ENCODE peak calls at places on chromosomes 5 and 9, in nine cellular contexts. One of them, this sample, is unnamed.

GRCh38 chr9:123111977-123112869 is 78.8 kb downstream of the GPR21 start:
- DNase-seq in epithelial cell of esophagus: peak; percentile 59
- DNase-seq in cardiac fibroblast: peak; percentile 18
- DNase-seq in right atrium auricular region: no peak
- DNase-seq in body of pancreas: no peak
- DNase-seq in psoas muscle: no peak
- DNase-seq in AG09309: no peak
- DNase-seq in breast epithelium: no peak
- DNase-seq in A549: no peak
- DNase-seq in this sample: no peak

GRCh38 chr5:76299592-76299991 is 103.5 kb upstream of the IQGAP2 start:
- DNase-seq in epithelial cell of esophagus: no peak
- DNase-seq in cardiac fibroblast: no peak
- DNase-seq in right atrium auricular region: no peak
- DNase-seq in body of pancreas: no peak
- DNase-seq in psoas muscle: no peak
- DNase-seq in AG09309: no peak
- DNase-seq in breast epithelium: no peak
- DNase-seq in A549: no peak
- DNase-seq in this sample: no peak

GRCh38 chr5:53929596-53929995 is 369.2 kb downstream of the NDUFS4 start:
- DNase-seq in epithelial cell of esophagus: no peak
- DNase-seq in cardiac fibroblast: no peak
- DNase-seq in right atrium auricular region: no peak
- DNase-seq in body of pancreas: no peak
- DNase-seq in psoas muscle: no peak
- DNase-seq in AG09309: no peak
- DNase-seq in breast epithelium: no peak
- DNase-seq in A549: no peak
- DNase-seq in this sample: no peak

GRCh38 chr9:126317513-126317912 is 9.1 kb upstream of the MVB12B start:
- DNase-seq in epithelial cell of esophagus: peak; percentile 28
- DNase-seq in cardiac fibroblast: no peak
- DNase-seq in right atrium auricular region: no peak
- DNase-seq in body of pancreas: no peak
- DNase-seq in psoas muscle: peak; percentile 65
- DNase-seq in AG09309: no peak
- DNase-seq in breast epithelium: no peak
- DNase-seq in A549: no peak
- DNase-seq in this sample: no peak

GRCh38 chr5:634191-634590 is 22.1 kb downstream of the CEP72 start:
- DNase-seq in epithelial cell of esophagus: no peak
- DNase-seq in cardiac fibroblast: no peak
- DNase-seq in right atrium auricular region: no peak
- DNase-seq in body of pancreas: no peak
- DNase-seq in psoas muscle: peak; percentile 19
- DNase-seq in AG09309: no peak
- DNase-seq in breast epithelium: no peak
- DNase-seq in A549: no peak
- DNase-seq in this sample: no peak

GRCh38 chr5:91225848-91226686 is 157.1 kb downstream of the ARRDC3 start:
- DNase-seq in epithelial cell of esophagus: peak; percentile 68
- DNase-seq in cardiac fibroblast: no peak
- DNase-seq in right atrium auricular region: no peak
- DNase-seq in body of pancreas: peak; percentile 68
- DNase-seq in psoas muscle: no peak
- DNase-seq in AG09309: no peak
- DNase-seq in breast epithelium: no peak
- DNase-seq in A549: no peak
- DNase-seq in this sample: no peak

GRCh38 chr5:115749016-115749415 is 67.4 kb downstream of the CDO1 start:
- DNase-seq in epithelial cell of esophagus: peak; percentile 60
- DNase-seq in cardiac fibroblast: no peak
- DNase-seq in right atrium auricular region: no peak
- DNase-seq in body of pancreas: no peak
- DNase-seq in psoas muscle: no peak
- DNase-seq in AG09309: no peak
- DNase-seq in breast epithelium: no peak
- DNase-seq in A549: no peak
- DNase-seq in this sample: no peak

GRCh38 chr9:137217276-137218211 is 4.5 kb downstream of the RNF208 start:
- DNase-seq in epithelial cell of esophagus: peak; percentile 87
- DNase-seq in cardiac fibroblast: no peak
- DNase-seq in right atrium auricular region: no peak
- DNase-seq in body of pancreas: peak; percentile 88
- DNase-seq in psoas muscle: peak; percentile 78
- DNase-seq in AG09309: no peak
- DNase-seq in breast epithelium: peak; percentile 86
- DNase-seq in A549: no peak
- DNase-seq in this sample: no peak

GRCh38 chr9:72274916-72275315 is 90.1 kb downstream of the ZFAND5 start:
- DNase-seq in epithelial cell of esophagus: peak; percentile 92
- DNase-seq in cardiac fibroblast: no peak
- DNase-seq in right atrium auricular region: no peak
- DNase-seq in body of pancreas: no peak
- DNase-seq in psoas muscle: no peak
- DNase-seq in AG09309: no peak
- DNase-seq in breast epithelium: no peak
- DNase-seq in A549: no peak
- DNase-seq in this sample: no peak

GRCh38 chr5:143605403-143606005 is 202.0 kb upstream of the NR3C1 start:
- DNase-seq in epithelial cell of esophagus: no peak
- DNase-seq in cardiac fibroblast: peak; percentile 40
- DNase-seq in right atrium auricular region: no peak
- DNase-seq in body of pancreas: no peak
- DNase-seq in psoas muscle: no peak
- DNase-seq in AG09309: no peak
- DNase-seq in breast epithelium: no peak
- DNase-seq in A549: no peak
- DNase-seq in this sample: no peak

GRCh38 chr5:125005287-125005686 is 258.8 kb upstream of the ZNF608 start:
- DNase-seq in epithelial cell of esophagus: no peak
- DNase-seq in cardiac fibroblast: no peak
- DNase-seq in right atrium auricular region: no peak
- DNase-seq in body of pancreas: no peak
- DNase-seq in psoas muscle: no peak
- DNase-seq in AG09309: no peak
- DNase-seq in breast epithelium: no peak
- DNase-seq in A549: no peak
- DNase-seq in this sample: no peak

GRCh38 chr5:176693477-176693851 is 46.2 kb downstream of the TSPAN17 start:
- DNase-seq in epithelial cell of esophagus: peak; percentile 13
- DNase-seq in cardiac fibroblast: peak; percentile 24
- DNase-seq in right atrium auricular region: no peak
- DNase-seq in body of pancreas: no peak
- DNase-seq in psoas muscle: no peak
- DNase-seq in AG09309: no peak
- DNase-seq in breast epithelium: no peak
- DNase-seq in A549: no peak
- DNase-seq in this sample: no peak

GRCh38 chr9:129626944-129627297 is 958 bp downstream of the NTMT1 start:
- DNase-seq in epithelial cell of esophagus: no peak
- DNase-seq in cardiac fibroblast: peak; percentile 78
- DNase-seq in right atrium auricular region: no peak
- DNase-seq in body of pancreas: no peak
- DNase-seq in psoas muscle: no peak
- DNase-seq in AG09309: no peak
- DNase-seq in breast epithelium: no peak
- DNase-seq in A549: no peak
- DNase-seq in this sample: peak; percentile 78
- H3K4me3 ChIP-seq in epithelial cell of esophagus: peak overlapping the region; percentile 90
- H3K4me3 ChIP-seq in cardiac fibroblast: peak overlapping the region; percentile 89
- H3K4me3 ChIP-seq in right atrium auricular region: peak overlapping the region; percentile 59
- H3K4me3 ChIP-seq in body of pancreas: peak overlapping the region; percentile 60
- H3K4me3 ChIP-seq in psoas muscle: peak overlapping the region; percentile 76
- H3K4me3 ChIP-seq in AG09309: peak overlapping the region; percentile 97
- H3K4me3 ChIP-seq in breast epithelium: peak overlapping the region; percentile 67
- H3K4me3 ChIP-seq in A549: peak overlapping the region; percentile 69
- H3K4me3 ChIP-seq in this sample: peak overlapping the region; percentile 69

DNA sequence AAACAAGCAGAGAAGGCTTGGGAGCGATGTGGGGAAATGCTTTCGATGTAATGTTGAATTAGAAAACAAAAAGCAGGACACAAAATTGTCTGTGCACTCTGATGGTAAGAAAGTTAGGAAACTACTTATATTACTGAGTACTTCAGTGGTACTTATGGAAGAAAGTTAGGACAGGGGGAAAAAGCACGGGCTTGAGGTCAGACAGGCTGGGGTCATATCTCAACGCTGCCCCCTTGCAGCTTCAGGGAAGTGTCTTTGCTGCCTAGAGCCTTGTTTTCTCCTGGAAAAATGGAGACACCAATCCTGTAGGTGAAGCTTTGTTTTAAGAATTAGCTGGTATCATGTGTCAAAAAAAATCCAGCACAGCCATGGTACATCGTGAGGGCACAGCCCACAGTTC is 23.0 kb downstream of the NEURL1B start:
- DNase-seq in epithelial cell of esophagus: no peak
- DNase-seq in cardiac fibroblast: no peak
- DNase-seq in right atrium auricular region: no peak
- DNase-seq in body of pancreas: no peak
- DNase-seq in psoas muscle: no peak
- DNase-seq in AG09309: no peak
- DNase-seq in breast epithelium: no peak
- DNase-seq in A549: no peak
- DNase-seq in this sample: no peak
- TF ChIP-seq CTCF in epithelial cell of esophagus: no peak
- TF ChIP-seq CTCF in cardiac fibroblast: no peak
- TF ChIP-seq CTCF in right atrium auricular region: no peak
- TF ChIP-seq CTCF in body of pancreas: no peak
- TF ChIP-seq CTCF in psoas muscle: no peak
- TF ChIP-seq CTCF in AG09309: no peak
- TF ChIP-seq CTCF in breast epithelium: no peak
- TF ChIP-seq CTCF in A549: no peak
- TF ChIP-seq CTCF in this sample: no peak

GRCh38 chr9:111874500-111874899 is 22.1 kb upstream of the UGCG start:
- DNase-seq in epithelial cell of esophagus: peak; percentile 87
- DNase-seq in cardiac fibroblast: no peak
- DNase-seq in right atrium auricular region: no peak
- DNase-seq in body of pancreas: no peak
- DNase-seq in psoas muscle: no peak
- DNase-seq in AG09309: no peak
- DNase-seq in breast epithelium: no peak
- DNase-seq in A549: no peak
- DNase-seq in this sample: no peak

GRCh38 chr9:111876179-111876578 is 20.4 kb upstream of the UGCG start:
- DNase-seq in epithelial cell of esophagus: peak; percentile 48
- DNase-seq in cardiac fibroblast: no peak
- DNase-seq in right atrium auricular region: no peak
- DNase-seq in body of pancreas: no peak
- DNase-seq in psoas muscle: no peak
- DNase-seq in AG09309: no peak
- DNase-seq in breast epithelium: no peak
- DNase-seq in A549: no peak
- DNase-seq in this sample: no peak

GRCh38 chr9:111870774-111871542 is 25.7 kb upstream of the UGCG start:
- DNase-seq in epithelial cell of esophagus: no peak
- DNase-seq in cardiac fibroblast: no peak
- DNase-seq in right atrium auricular region: no peak
- DNase-seq in body of pancreas: no peak
- DNase-seq in psoas muscle: no peak
- DNase-seq in AG09309: no peak
- DNase-seq in breast epithelium: no peak
- DNase-seq in A549: no peak
- DNase-seq in this sample: no peak

GRCh38 chr9:111873901-111874300 is 22.7 kb upstream of the UGCG start:
- DNase-seq in epithelial cell of esophagus: peak; percentile 69
- DNase-seq in cardiac fibroblast: peak; percentile 39
- DNase-seq in right atrium auricular region: no peak
- DNase-seq in body of pancreas: no peak
- DNase-seq in psoas muscle: no peak
- DNase-seq in AG09309: no peak
- DNase-seq in breast epithelium: no peak
- DNase-seq in A549: no peak
- DNase-seq in this sample: no peak

DNA sequence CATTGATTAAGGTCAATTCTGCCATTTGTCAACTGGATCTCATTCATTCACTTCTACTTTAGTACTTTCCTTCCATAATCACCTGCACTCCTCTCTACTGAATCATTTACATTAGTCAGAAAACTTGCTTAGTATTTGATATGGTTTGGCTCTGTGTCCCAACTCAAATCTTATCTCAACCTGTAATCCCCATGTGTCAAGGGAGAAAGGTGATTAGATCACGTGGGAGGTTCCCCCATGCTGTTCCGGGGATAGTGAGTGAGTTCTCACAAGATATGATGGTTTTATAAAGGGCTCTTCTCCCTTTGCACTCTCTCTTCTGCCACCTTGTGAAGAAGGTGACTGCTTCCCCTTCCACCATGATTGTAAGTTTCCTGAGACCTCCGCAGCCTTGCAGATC is 23.7 kb upstream of the UGCG start:
- DNase-seq in epithelial cell of esophagus: peak; percentile 36
- DNase-seq in cardiac fibroblast: no peak
- DNase-seq in right atrium auricular region: no peak
- DNase-seq in body of pancreas: no peak
- DNase-seq in psoas muscle: no peak
- DNase-seq in AG09309: no peak
- DNase-seq in breast epithelium: no peak
- DNase-seq in A549: no peak
- DNase-seq in this sample: no peak
- H3K4me3 ChIP-seq in epithelial cell of esophagus: no peak overlapping the region
- H3K4me3 ChIP-seq in cardiac fibroblast: no peak overlapping the region
- H3K4me3 ChIP-seq in right atrium auricular region: no peak overlapping the region
- H3K4me3 ChIP-seq in body of pancreas: no peak overlapping the region
- H3K4me3 ChIP-seq in psoas muscle: no peak overlapping the region
- H3K4me3 ChIP-seq in AG09309: no peak overlapping the region
- H3K4me3 ChIP-seq in breast epithelium: no peak overlapping the region
- H3K4me3 ChIP-seq in A549: no peak overlapping the region
- H3K4me3 ChIP-seq in this sample: no peak overlapping the region

GRCh38 chr5:43115968-43116367 is 4.7 kb upstream of the ZNF131 start:
- DNase-seq in epithelial cell of esophagus: no peak
- DNase-seq in cardiac fibroblast: no peak
- DNase-seq in right atrium auricular region: no peak
- DNase-seq in body of pancreas: no peak
- DNase-seq in psoas muscle: no peak
- DNase-seq in AG09309: no peak
- DNase-seq in breast epithelium: no peak
- DNase-seq in A549: no peak
- DNase-seq in this sample: no peak

GRCh38 chr5:43113546-43113945 is 7.2 kb upstream of the ZNF131 start:
- DNase-seq in epithelial cell of esophagus: no peak
- DNase-seq in cardiac fibroblast: no peak
- DNase-seq in right atrium auricular region: no peak
- DNase-seq in body of pancreas: no peak
- DNase-seq in psoas muscle: no peak
- DNase-seq in AG09309: no peak
- DNase-seq in breast epithelium: no peak
- DNase-seq in A549: no peak
- DNase-seq in this sample: no peak

GRCh38 chr5:43105369-43106289 is 15.1 kb upstream of the ZNF131 start:
- DNase-seq in epithelial cell of esophagus: peak; percentile 93
- DNase-seq in cardiac fibroblast: peak; percentile 97
- DNase-seq in right atrium auricular region: peak; percentile 94
- DNase-seq in body of pancreas: peak; percentile 89
- DNase-seq in psoas muscle: peak; percentile 94
- DNase-seq in AG09309: peak; percentile 84
- DNase-seq in breast epithelium: peak; percentile 79
- DNase-seq in A549: peak; percentile 80
- DNase-seq in this sample: peak; percentile 95

GRCh38 chr5:43106290-43106638 is 14.4 kb upstream of the ZNF131 start:
- DNase-seq in epithelial cell of esophagus: no peak
- DNase-seq in cardiac fibroblast: no peak
- DNase-seq in right atrium auricular region: no peak
- DNase-seq in body of pancreas: no peak
- DNase-seq in psoas muscle: no peak
- DNase-seq in AG09309: no peak
- DNase-seq in breast epithelium: no peak
- DNase-seq in A549: no peak
- DNase-seq in this sample: no peak

GRCh38 chr5:43110606-43111170 is 10.0 kb upstream of the ZNF131 start:
- DNase-seq in epithelial cell of esophagus: peak; percentile 18
- DNase-seq in cardiac fibroblast: no peak
- DNase-seq in right atrium auricular region: no peak
- DNase-seq in body of pancreas: no peak
- DNase-seq in psoas muscle: no peak
- DNase-seq in AG09309: no peak
- DNase-seq in breast epithelium: no peak
- DNase-seq in A549: peak; percentile 11
- DNase-seq in this sample: no peak
- TF ChIP-seq CTCF in epithelial cell of esophagus: peak; percentile 42
- TF ChIP-seq CTCF in cardiac fibroblast: peak; percentile 42
- TF ChIP-seq CTCF in right atrium auricular region: no peak
- TF ChIP-seq CTCF in body of pancreas: no peak
- TF ChIP-seq CTCF in psoas muscle: no peak
- TF ChIP-seq CTCF in AG09309: peak; percentile 13
- TF ChIP-seq CTCF in breast epithelium: no peak
- TF ChIP-seq CTCF in A549: no peak
- TF ChIP-seq CTCF in this sample: peak; percentile 56